ENCODE peak calls at places on chromosomes 2 and 18, in eight cellular contexts. L is GM06990, B is HL-60, G is GM10248, I is astrocyte, M is tibial artery, N is progenitor cell of endocrine pancreas, Y is mesothelial cell of epicardium. P is an unnamed sample.

GRCh38 chr2:148021059-148021985 is at the start of gene MBD5:
- DNase-seq in G (peak; percentile 44), Y (peak; percentile 23), M (no peak), N (no peak), B (peak; percentile 21), L (no peak), I (peak; percentile 45), P (peak; percentile 27)

GRCh38 chr2:171297951-171298350 is 135.8 kb downstream of the METTL8 start:
- DNase-seq in N (no peak), L (no peak), I (peak; percentile 68), B (no peak), Y (no peak), G (no peak), M (no peak), P (no peak)

GRCh38 chr2:140695163-140695562 is 1435.7 kb downstream of the LRP1B start:
- DNase-seq in B (no peak), N (no peak), I (no peak), Y (no peak), M (no peak), L (no peak), G (no peak), P (no peak)

GRCh38 chr18:58882681-58883080 is 18.0 kb downstream of the ZNF532 start:
- DNase-seq in M (no peak), I (peak; percentile 51), B (no peak), L (no peak), N (no peak), Y (no peak), G (no peak), P (no peak)

GRCh38 chr2:238912916-238913875 is 65.3 kb downstream of the TWIST2 start:
- DNase-seq in G (no peak), N (no peak), Y (no peak), M (peak; percentile 46), B (no peak), I (no peak), L (no peak), P (no peak)

GRCh38 chr2:96157649-96158553 is 12.7 kb upstream of the DUSP2 start:
- DNase-seq in I (no peak), B (peak; percentile 28), G (peak; percentile 87), N (no peak), M (no peak), Y (no peak), L (peak; percentile 86), P (no peak)

GRCh38 chr18:35049111-35050003 is 8.1 kb downstream of the MAPRE2 start:
- DNase-seq in M (no peak), L (no peak), N (no peak), G (no peak), I (no peak), Y (no peak), B (peak; percentile 31), P (no peak)

GRCh38 chr18:74226156-74226555 is 65.6 kb downstream of the CYB5A start:
- DNase-seq in G (no peak), B (no peak), I (no peak), L (no peak), N (no peak), Y (no peak), M (no peak), P (no peak)

GRCh38 chr2:33765122-33765521 is 166.0 kb upstream of the FAM98A start:
- DNase-seq in B (no peak), Y (no peak), N (no peak), I (no peak), G (no peak), M (no peak), L (no peak), P (no peak)

GRCh38 chr2:105977212-105977611 is 216.9 kb downstream of the UXS1 start:
- DNase-seq in L (no peak), I (peak; percentile 89), B (no peak), G (no peak), M (no peak), N (no peak), Y (no peak), P (no peak)

GRCh38 chr2:38181802-38182517 is 106.0 kb upstream of the CYP1B1 start:
- DNase-seq in G (no peak), B (no peak), M (no peak), Y (no peak), L (no peak), N (no peak), I (no peak), P (no peak)

GRCh38 chr2:5915926-5916325 is 223.7 kb downstream of the SOX11 start:
- DNase-seq in Y (no peak), L (no peak), B (no peak), N (no peak), M (no peak), I (peak; percentile 15), G (no peak), P (no peak)
- TF ChIP-seq CTCF in Y (no peak), L (peak; percentile 57), B (peak; percentile 48), N (peak; percentile 47), M (no peak), I (peak; percentile 43), G (peak; percentile 32), P (no peak)

GRCh38 chr2:63055510-63056308 is 5.1 kb downstream of the OTX1 start:
- DNase-seq in B (no peak), I (no peak), Y (no peak), G (peak; percentile 28), N (no peak), L (peak; percentile 31), M (peak; percentile 62), P (no peak)

GRCh38 chr2:63054812-63055509 is 4.3 kb downstream of the OTX1 start:
- DNase-seq in L (peak; percentile 15), M (no peak), G (peak; percentile 16), N (no peak), Y (no peak), I (no peak), B (no peak), P (no peak)

GRCh38 chr2:63053235-63053888 is 2.7 kb downstream of the OTX1 start:
- DNase-seq in G (peak; percentile 21), N (no peak), L (no peak), B (no peak), M (no peak), I (no peak), Y (no peak), P (no peak)

GRCh38 chr2:63052411-63053234 is 2.0 kb downstream of the OTX1 start:
- DNase-seq in Y (no peak), B (no peak), L (peak; percentile 18), I (no peak), N (no peak), G (no peak), M (no peak), P (no peak)

DNA sequence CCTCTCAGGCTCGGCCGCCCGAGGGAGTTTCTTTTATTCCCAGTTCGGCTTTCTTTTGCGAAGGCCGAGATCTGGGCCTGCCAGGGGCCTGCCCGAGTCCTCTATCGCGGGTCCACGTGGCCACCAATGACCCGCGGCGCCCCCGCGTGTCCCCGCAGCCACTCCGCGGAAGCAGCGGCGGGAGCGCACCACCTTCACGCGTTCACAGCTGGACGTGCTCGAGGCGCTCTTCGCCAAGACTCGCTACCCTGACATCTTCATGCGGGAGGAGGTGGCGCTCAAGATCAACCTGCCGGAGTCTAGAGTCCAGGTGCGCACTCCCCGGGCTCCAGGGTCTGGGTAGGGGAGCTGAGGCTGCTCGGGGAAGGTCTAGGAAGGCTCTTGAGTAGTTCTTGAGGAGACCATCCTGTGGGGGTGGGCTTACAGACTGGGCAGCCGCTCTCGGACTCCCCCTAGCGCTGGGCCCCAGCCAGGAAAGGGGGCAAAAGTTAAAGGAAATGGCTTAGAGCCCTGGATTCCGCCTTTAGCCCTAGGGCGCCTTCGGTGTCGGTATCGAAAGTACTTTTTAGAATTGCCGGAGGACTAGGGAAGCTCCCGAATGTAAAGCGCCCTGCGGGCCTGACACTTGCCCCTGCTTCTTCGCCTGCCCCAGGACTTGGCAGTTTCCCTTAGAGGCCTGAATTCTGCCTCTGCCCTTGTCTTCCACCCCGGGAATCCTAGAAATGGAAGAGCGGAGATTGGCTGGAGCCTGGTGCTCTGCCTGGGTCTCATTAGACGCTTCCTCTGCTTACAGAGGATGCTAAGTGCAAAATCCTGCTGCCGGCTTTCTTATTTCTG is 3.5 kb downstream of the OTX1 start:
- DNase-seq in I (no peak), N (peak; percentile 15), Y (no peak), L (peak; percentile 62), M (no peak), G (peak; percentile 66), B (no peak), P (no peak)
- TF ChIP-seq CTCF in I (peak; percentile 32), N (peak; percentile 57), Y (peak; percentile 44), L (peak; percentile 81), M (no peak), G (peak; percentile 58), B (no peak), P (no peak)

GRCh38 chr2:214130115-214130514 is 280.7 kb upstream of the VWC2L start:
- DNase-seq in N (no peak), G (no peak), B (no peak), L (no peak), M (no peak), I (no peak), Y (no peak), P (no peak)
- TF ChIP-seq CTCF in N (no peak), G (no peak), B (no peak), L (no peak), M (no peak), I (no peak), Y (no peak), P (no peak)

GRCh38 chr2:108958632-108959341 is 30.2 kb downstream of the EDAR start:
- DNase-seq in L (no peak), B (no peak), N (no peak), I (no peak), M (peak; percentile 34), Y (no peak), G (no peak), P (no peak)

GRCh38 chr2:108963057-108963456 is 26.0 kb downstream of the EDAR start:
- DNase-seq in B (no peak), Y (no peak), M (no peak), L (no peak), G (no peak), I (no peak), N (no peak), P (no peak)

GRCh38 chr2:108959401-108959800 is 29.6 kb downstream of the EDAR start:
- DNase-seq in B (no peak), G (no peak), M (peak; percentile 61), I (no peak), L (no peak), Y (no peak), N (no peak), P (no peak)

GRCh38 chr2:108958002-108958401 is 31.0 kb downstream of the EDAR start:
- DNase-seq in M (peak; percentile 3), L (no peak), G (no peak), B (no peak), I (no peak), N (no peak), Y (no peak), P (no peak)

DNA sequence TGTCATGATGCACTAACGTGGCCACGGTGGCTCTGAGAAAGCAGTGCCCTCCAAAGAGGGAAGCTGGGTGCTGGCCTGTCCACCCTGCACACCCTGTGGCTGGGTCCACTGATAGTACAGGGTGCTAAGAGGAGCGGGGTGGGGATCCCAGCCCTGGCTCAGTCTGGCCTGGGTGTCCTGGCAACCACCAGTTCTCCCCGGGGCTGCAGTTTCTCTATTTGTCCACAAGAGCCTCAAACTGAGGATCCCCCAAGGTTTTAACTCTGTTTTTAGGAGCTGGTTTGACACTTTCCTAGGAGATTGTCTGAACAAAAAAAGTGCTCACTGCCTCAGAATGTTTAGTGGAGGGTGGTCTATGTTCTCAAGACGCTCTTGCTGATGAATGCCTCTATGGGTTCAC is 29.0 kb downstream of the EDAR start:
- DNase-seq in B (no peak), N (no peak), M (peak; percentile 25), L (no peak), I (no peak), Y (no peak), G (no peak), P (no peak)
- TF ChIP-seq CTCF in B (no peak), N (peak; percentile 36), M (no peak), L (peak; percentile 33), I (peak; percentile 6), Y (peak; percentile 17), G (no peak), P (no peak)

P was measured in lower leg skin.